ENCODE peak calls at places on chromosomes 16 and 17, in nine cellular contexts. F is PC-3, I is endodermal cell, X is kidney epithelial cell, O is GM13976, M is fibroblast of the aortic adventitia, J is type B pancreatic cell, S is fibroblast of mammary gland, C is LNCaP clone FGC. Q is an unnamed sample.

GRCh38 chr17:40063034-40063765 is 435 bp downstream of the THRA start:
- DNase-seq in C (no peak), M (no peak), J (no peak), X (no peak), O (peak), F (no peak), I (peak), S (no peak), Q (peak)

GRCh38 chr16:84331998-84332780 is 36.1 kb upstream of the ATP2C2 start:
- DNase-seq in S (peak), O (no peak), M (no peak), C (no peak), I (peak), X (peak), F (peak), J (no peak), Q (no peak)

GRCh38 chr17:36932383-36933173 is 4.7 kb upstream of the LHX1 start:
- DNase-seq in C (no peak), J (no peak), S (no peak), I (peak), O (peak), M (no peak), X (no peak), F (no peak), Q (peak)

GRCh38 chr17:55426851-55427586 is 5.4 kb upstream of the MMD start:
- DNase-seq in F (peak), J (no peak), X (no peak), S (peak), C (no peak), I (no peak), O (peak), M (peak), Q (peak)

GRCh38 chr16:11389631-11390565 is 44.6 kb downstream of the RMI2 start:
- DNase-seq in I (peak), F (no peak), M (no peak), S (no peak), J (no peak), X (no peak), O (no peak), C (no peak), Q (peak)

GRCh38 chr17:18961634-18962493 is 9.9 kb downstream of the SLC5A10 start:
- DNase-seq in F (no peak), C (no peak), I (no peak), O (peak), J (no peak), S (peak), X (no peak), M (no peak), Q (peak)

GRCh38 chr16:88328313-88328660 is 54.5 kb upstream of the ZNF469 start:
- DNase-seq in M (no peak), I (no peak), F (no peak), S (no peak), C (no peak), J (no peak), X (no peak), O (no peak), Q (no peak)

GRCh38 chr16:55444754-55445485 is 34.1 kb upstream of the MMP2 start:
- DNase-seq in C (no peak), S (no peak), X (no peak), J (no peak), O (peak), F (no peak), M (no peak), I (no peak), Q (peak)

GRCh38 chr16:89297156-89297869 is 79.8 kb downstream of the ZNF778 start:
- DNase-seq in C (no peak), O (no peak), M (peak), X (no peak), I (no peak), S (peak), J (no peak), F (no peak), Q (no peak)

GRCh38 chr17:17196776-17197175 is 9.4 kb downstream of the PLD6 start:
- DNase-seq in M (no peak), O (no peak), C (no peak), X (no peak), S (peak), I (no peak), J (no peak), F (peak), Q (no peak)

GRCh38 chr17:63120406-63120805 is 154.4 kb downstream of the TANC2 start:
- DNase-seq in O (no peak), I (no peak), F (peak), X (no peak), J (no peak), S (peak), M (peak), C (no peak), Q (no peak)

DNA sequence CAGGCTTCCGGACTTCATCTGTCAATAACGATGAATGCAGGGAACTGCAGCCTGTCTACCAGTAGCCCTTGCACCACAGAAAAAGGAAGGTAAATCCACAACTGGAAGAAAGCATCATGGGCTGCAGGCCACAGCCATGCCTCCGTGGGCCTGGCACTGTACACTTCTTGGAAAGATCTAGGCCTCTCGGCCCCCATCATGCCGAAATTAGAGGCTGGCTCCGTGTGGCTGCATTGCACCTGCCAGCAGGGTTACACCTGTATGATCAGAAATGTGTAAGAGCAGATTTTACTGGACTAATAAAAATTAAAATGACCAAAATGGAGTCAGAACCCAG is 52.2 kb downstream of the SDK2 start:
- DNase-seq in J (no peak), I (no peak), C (no peak), M (no peak), X (no peak), F (no peak), S (no peak), O (no peak), Q (no peak)
- TF ChIP-seq CTCF in J (no peak), I (no peak), C (no peak), M (no peak), X (no peak), F (no peak), S (no peak), O (no peak), Q (no peak)

GRCh38 chr16:74752258-74752657 is 22.4 kb downstream of the FA2H start:
- DNase-seq in X (no peak), F (no peak), J (no peak), I (no peak), C (no peak), M (no peak), O (no peak), S (no peak), Q (no peak)
- TF ChIP-seq CTCF in X (no peak), F (no peak), J (no peak), I (no peak), C (no peak), M (no peak), O (no peak), S (no peak), Q (no peak)

GRCh38 chr17:78485416-78486168 is 91.6 kb downstream of the DNAH17 start:
- DNase-seq in X (no peak), F (no peak), M (no peak), O (no peak), J (no peak), I (no peak), S (no peak), C (no peak), Q (no peak)
- TF ChIP-seq CTCF in X (no peak), F (no peak), M (no peak), O (no peak), J (no peak), I (no peak), S (no peak), C (no peak), Q (no peak)

DNA sequence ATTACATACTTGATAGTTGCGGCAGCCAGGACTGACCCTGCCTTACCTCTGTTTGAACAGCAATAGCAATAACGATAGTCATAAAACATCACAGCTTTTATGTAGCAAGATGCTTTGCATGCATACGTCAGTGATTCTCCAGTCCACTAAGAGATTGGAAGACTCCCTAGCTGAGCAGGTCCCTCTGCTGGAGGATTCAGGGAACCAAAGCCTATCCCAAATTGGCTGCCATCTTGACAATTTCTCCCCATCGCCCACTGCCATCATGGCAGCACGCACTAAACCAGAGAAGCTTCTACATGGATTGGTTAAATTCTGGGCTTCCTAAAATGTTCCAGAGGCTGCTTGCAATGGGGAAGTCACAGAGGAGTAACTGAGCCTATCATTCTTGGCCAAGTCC is 360.6 kb upstream of the XYLT1 start:
- DNase-seq in J (no peak), I (peak), M (no peak), S (peak), O (no peak), X (no peak), F (no peak), C (no peak), Q (no peak)
- TF ChIP-seq CTCF in J (peak), I (peak), M (no peak), S (peak), O (no peak), X (no peak), F (no peak), C (peak), Q (no peak)

DNA sequence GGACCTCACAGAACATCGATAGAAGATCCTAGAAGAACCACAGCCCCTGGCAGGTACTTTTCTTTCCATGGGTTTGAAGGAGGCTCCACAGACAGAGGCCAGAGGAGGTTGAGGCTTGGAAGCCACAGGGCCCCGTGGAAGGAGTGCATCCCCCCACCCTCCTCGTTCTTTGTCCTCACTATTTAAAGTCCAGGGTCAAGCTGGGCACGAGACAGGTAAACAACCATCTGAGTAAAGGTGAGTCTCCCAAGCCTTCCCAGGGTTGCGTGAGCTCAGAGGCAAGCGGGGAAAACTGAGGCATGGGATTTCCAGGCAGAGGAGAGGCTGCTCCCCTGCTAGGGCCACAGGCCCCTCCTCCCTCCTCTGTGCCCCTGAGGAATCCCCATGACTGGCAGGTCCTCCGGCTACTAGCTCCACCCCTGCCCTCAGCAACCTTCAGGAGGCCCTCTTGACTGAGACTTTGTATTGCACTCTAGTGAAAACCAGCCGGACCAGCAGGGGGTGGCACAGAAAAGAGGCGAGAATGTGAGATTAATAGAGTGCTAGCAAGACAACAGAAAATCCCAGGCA is 927 bp upstream of the SULT1A2 start:
- DNase-seq in C (no peak), M (no peak), X (no peak), I (peak), F (no peak), O (no peak), S (no peak), J (no peak), Q (no peak)
- TF ChIP-seq CTCF in C (peak), M (no peak), X (no peak), I (no peak), F (no peak), O (no peak), S (no peak), J (no peak), Q (no peak)

GRCh38 chr17:72060084-72060483 is 60.7 kb upstream of the SOX9 start:
- DNase-seq in C (no peak), F (no peak), X (no peak), S (no peak), M (no peak), O (no peak), I (no peak), J (no peak), Q (no peak)
- TF ChIP-seq CTCF in C (no peak), F (no peak), X (no peak), S (no peak), M (no peak), O (no peak), I (no peak), J (no peak), Q (no peak)

GRCh38 chr17:81097134-81097942 is 62.4 kb downstream of the BAIAP2 start:
- DNase-seq in I (peak), O (peak), C (no peak), S (peak), M (peak), X (no peak), J (peak), F (peak), Q (peak)
- TF ChIP-seq CTCF in I (peak), O (peak), C (no peak), S (peak), M (peak), X (peak), J (peak), F (peak), Q (peak)

GRCh38 chr17:59916446-59916845 is 23.5 kb downstream of the RPS6KB1 start:
- DNase-seq in F (no peak), X (no peak), S (no peak), O (no peak), C (no peak), M (no peak), I (no peak), J (no peak), Q (no peak)

GRCh38 chr17:59914274-59914854 is 21.4 kb downstream of the RPS6KB1 start:
- DNase-seq in J (no peak), O (peak), M (peak), S (peak), I (no peak), F (peak), X (no peak), C (peak), Q (peak)
- TF ChIP-seq CTCF in J (peak), O (peak), M (peak), S (peak), I (peak), F (peak), X (peak), C (peak), Q (peak)

GRCh38 chr17:80927791-80928216 is 63.8 kb upstream of the CHMP6 start:
- DNase-seq in M (no peak), O (no peak), X (no peak), S (no peak), F (no peak), I (peak), C (no peak), J (no peak), Q (no peak)

GRCh38 chr17:80925668-80926067 is 66.0 kb upstream of the CHMP6 start:
- DNase-seq in X (no peak), O (no peak), M (no peak), S (no peak), F (no peak), J (no peak), C (no peak), I (no peak), Q (no peak)

GRCh38 chr17:80924111-80924806 is 67.4 kb upstream of the CHMP6 start:
- DNase-seq in M (no peak), O (no peak), I (no peak), F (no peak), J (no peak), S (no peak), X (no peak), C (no peak), Q (no peak)

GRCh38 chr17:80924807-80925610 is 66.6 kb upstream of the CHMP6 start:
- DNase-seq in I (no peak), X (no peak), S (no peak), J (no peak), F (no peak), O (no peak), C (no peak), M (no peak), Q (no peak)

DNA sequence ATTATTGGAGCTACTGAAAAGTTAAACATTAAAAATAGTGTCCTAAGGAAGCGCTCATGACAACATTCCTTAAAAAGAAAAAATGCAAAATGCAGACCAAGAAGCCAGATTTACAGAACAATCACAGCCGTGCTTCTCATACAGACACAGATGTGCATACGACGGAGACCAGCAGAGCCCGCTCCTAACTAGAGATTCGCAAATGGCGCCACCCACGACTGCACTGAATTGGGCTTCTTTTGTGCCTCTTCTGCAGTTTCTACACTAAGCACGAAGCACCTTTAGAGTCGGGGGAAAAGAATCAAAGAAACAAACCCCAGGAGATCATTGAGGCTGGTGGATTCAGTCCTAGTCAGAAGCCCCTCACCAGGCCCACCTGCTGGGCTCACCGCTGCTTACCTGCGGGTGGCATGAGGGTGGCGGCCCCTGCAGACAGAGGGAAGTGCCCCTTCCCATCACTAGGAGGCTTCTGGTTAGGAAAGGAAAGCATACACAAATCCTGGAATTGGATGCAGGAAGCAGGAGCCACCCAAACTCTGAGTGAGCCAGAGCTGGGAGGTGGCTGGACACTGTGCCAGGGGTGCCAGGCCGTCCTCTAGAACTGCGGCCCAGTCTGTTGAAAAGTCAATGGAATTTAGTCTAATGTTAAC is 64.9 kb upstream of the CHMP6 start:
- DNase-seq in I (no peak), J (no peak), S (no peak), X (no peak), O (no peak), C (no peak), M (no peak), F (no peak), Q (no peak)
- TF ChIP-seq CTCF in I (peak), J (no peak), S (no peak), X (no peak), O (no peak), C (no peak), M (no peak), F (peak), Q (no peak)

Q was measured in GM13977.